ENCODE peak calls at places on chromosomes 2 and 18, in seven cellular contexts. N is GM20000, F is upper lobe of left lung, M is HFF-Myc, A is neural crest cell, H is cardiac fibroblast, U is breast epithelium. X is an unnamed sample.

GRCh38 chr2:240959941-240960308 is 38.5 kb upstream of the SNED1 start:
- DNase-seq in H (no peak), N (no peak), U (peak; percentile 12), F (peak; percentile 75), A (no peak), M (no peak), X (no peak)

GRCh38 chr2:55364189-55365055 is 55.2 kb downstream of the CCDC88A start:
- DNase-seq in M (peak; percentile 70), N (no peak), U (peak; percentile 57), A (no peak), F (no peak), H (peak; percentile 97), X (peak; percentile 66)

GRCh38 chr18:44816449-44816848 is 135.8 kb downstream of the SETBP1 start:
- DNase-seq in N (no peak), U (no peak), M (no peak), H (no peak), A (no peak), F (no peak), X (no peak)

GRCh38 chr2:71948781-71949536 is 198.7 kb downstream of the CYP26B1 start:
- DNase-seq in M (no peak), H (peak; percentile 75), A (no peak), U (no peak), F (no peak), N (no peak), X (peak; percentile 22)

GRCh38 chr2:50951416-50951815 is 80.5 kb downstream of the NRXN1 start:
- DNase-seq in H (peak; percentile 47), M (no peak), N (no peak), F (no peak), A (no peak), U (no peak), X (no peak)

GRCh38 chr2:158047156-158047611 is 54.5 kb upstream of the UPP2 start:
- DNase-seq in A (no peak), H (no peak), M (no peak), N (no peak), U (no peak), F (no peak), X (no peak)

GRCh38 chr18:48638451-48638850 is 99.6 kb downstream of the CTIF start:
- DNase-seq in A (no peak), H (no peak), U (no peak), F (no peak), M (no peak), N (no peak), X (no peak)

GRCh38 chr2:190361572-190361971 is 18.2 kb downstream of the INPP1 start:
- DNase-seq in H (no peak), M (no peak), F (no peak), N (no peak), A (no peak), U (no peak), X (no peak)

GRCh38 chr18:22704627-22704918 is 228.6 kb upstream of the RBBP8 start:
- DNase-seq in H (no peak), M (no peak), F (no peak), A (no peak), N (no peak), U (no peak), X (no peak)
- TF ChIP-seq CTCF in H (no peak), M (no peak), F (no peak), A (peak; percentile 32), N (no peak), U (no peak), X (no peak)

GRCh38 chr2:70905443-70905842 is 30.3 kb upstream of the ATP6V1B1 start:
- DNase-seq in U (no peak), H (no peak), M (no peak), F (no peak), A (no peak), N (no peak), X (no peak)

GRCh38 chr2:70906022-70906421 is 29.7 kb upstream of the ATP6V1B1 start:
- DNase-seq in A (no peak), U (no peak), H (no peak), M (no peak), F (no peak), N (no peak), X (no peak)

GRCh38 chr2:70907130-70907756 is 28.5 kb upstream of the ATP6V1B1 start:
- DNase-seq in M (no peak), A (no peak), F (peak; percentile 75), U (no peak), H (no peak), N (no peak), X (no peak)

GRCh38 chr2:70904371-70905216 is 31.1 kb upstream of the ATP6V1B1 start:
- DNase-seq in N (no peak), U (no peak), M (no peak), F (peak; percentile 71), H (no peak), A (no peak), X (no peak)

DNA sequence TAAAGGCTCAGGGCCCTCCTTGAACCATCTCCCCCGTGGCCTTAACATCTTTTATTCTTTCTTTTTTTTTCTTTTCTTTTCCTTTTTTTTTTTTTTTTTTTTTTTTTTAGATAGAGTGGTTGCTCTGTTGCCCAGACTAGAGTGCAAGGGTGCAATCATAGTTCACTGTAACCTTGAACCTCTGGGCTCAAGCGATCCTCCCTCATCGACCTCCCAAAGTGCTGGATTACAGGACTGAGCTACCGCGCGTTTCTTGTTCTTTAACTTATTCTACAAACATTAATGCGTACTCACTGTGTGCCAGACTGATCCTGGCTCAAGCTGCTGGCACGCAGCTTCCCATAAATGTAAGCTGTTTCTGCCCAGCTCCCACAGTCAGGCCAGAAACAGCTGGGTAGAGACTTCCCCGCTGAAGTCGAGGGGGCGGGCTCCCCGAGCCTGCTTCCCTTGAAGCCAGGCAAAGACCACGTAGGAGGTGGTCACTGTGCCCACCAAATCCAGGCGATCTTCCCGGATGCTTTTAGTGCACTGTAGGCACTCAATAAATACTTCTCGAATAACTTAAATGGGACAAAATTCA is 29.2 kb upstream of the ATP6V1B1 start:
- DNase-seq in H (no peak), F (no peak), U (no peak), A (no peak), N (no peak), M (no peak), X (no peak)
- TF ChIP-seq CTCF in H (no peak), F (no peak), U (no peak), A (no peak), N (no peak), M (no peak), X (no peak)

DNA sequence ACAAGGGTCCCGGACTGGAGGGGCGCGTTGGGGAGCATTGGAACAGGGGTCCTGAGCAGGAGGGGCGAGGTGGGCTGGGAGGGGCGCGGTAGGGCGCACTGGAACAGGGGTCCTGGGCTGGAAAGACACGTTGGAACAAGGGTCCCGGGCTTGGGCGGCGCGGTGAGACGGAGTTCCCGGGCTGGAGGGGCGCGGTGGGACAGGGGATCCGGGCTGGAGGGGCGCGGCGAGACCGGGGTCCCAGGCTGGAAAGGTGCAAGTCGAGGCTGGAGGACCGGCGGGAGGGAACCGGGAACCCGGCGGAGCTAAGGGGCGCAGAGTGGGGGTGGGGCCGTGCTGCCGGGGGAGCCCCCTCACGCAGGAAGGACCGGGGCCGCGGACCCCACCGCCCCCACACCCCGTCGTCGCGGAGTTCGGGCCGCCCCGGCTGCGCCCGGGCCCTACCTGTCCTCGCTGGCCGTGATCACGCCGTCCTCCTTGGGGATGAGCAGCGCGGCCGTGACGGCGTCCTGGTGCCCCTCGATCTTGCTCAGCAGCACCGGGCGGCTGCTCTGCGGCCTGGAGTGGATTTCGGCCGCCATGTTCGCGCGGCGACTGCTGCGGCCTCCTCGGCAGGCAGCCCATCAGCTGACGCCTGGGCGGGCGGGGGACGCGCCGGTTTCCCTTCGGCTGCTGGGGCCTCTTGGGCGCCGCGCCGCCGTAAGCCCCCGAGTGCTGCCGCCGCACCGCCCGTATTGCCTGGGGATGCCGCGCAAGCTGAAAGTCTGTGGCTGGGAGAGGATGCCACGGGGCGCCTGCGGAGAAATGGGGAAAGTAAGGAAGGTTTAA is at the start of gene WDFY1:
- DNase-seq in A (peak; percentile 77), H (peak; percentile 86), U (peak; percentile 62), F (peak; percentile 98), M (no peak), N (peak; percentile 95), X (peak; percentile 62)
- TF ChIP-seq CTCF in A (no peak), H (no peak), U (no peak), F (no peak), M (no peak), N (no peak), X (no peak)

DNA sequence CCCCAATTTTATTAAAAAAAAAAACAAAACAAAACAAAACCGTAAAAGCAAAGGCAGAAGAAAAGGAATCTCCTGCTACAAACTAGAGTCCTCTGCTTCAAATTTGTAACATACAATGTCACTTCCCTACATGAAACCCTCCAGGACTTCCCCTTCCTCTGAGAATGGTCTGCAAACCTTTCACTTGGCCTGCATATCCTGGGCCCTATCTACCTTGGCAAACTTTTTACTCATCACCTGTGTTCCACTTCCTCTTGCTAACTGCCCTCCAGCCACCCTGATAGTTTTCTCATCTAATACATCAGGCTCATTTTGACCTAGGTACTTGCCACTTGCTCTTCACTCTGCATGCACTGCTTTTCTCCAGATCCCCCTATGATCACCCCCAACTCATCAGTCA is 255.5 kb downstream of the ETAA1 start:
- DNase-seq in N (peak; percentile 8), H (no peak), M (no peak), U (no peak), F (no peak), A (no peak), X (no peak)
- TF ChIP-seq CTCF in N (no peak), H (no peak), M (no peak), U (no peak), F (no peak), A (no peak), X (no peak)

X was measured in retinal pigment epithelial cell.